ENCODE peak calls at places on chromosomes 12 and 14, in eight cellular contexts. One of them, this sample, is unnamed. For H3K4me1, the result is how much of the 10 kb centered on the place peaks cover.

GRCh38 chr12:76183459-76184186 is 99.1 kb upstream of the NAP1L1 start:
- DNase-seq in A549: peak
- DNase-seq in ovary: no peak
- DNase-seq in esophagus muscularis mucosa: no peak
- DNase-seq in stomach: no peak
- DNase-seq in sigmoid colon: no peak
- DNase-seq in H1: no peak
- DNase-seq in HepG2: peak
- DNase-seq in this sample: no peak

GRCh38 chr14:68916358-68916757 is 62.7 kb downstream of the ACTN1 start:
- DNase-seq in A549: no peak
- DNase-seq in ovary: no peak
- DNase-seq in esophagus muscularis mucosa: no peak
- DNase-seq in stomach: no peak
- DNase-seq in sigmoid colon: no peak
- DNase-seq in H1: no peak
- DNase-seq in HepG2: no peak
- DNase-seq in this sample: no peak

GRCh38 chr12:92142251-92142896 is 3.3 kb downstream of the BTG1 start:
- DNase-seq in A549: no peak
- DNase-seq in ovary: no peak
- DNase-seq in esophagus muscularis mucosa: no peak
- DNase-seq in stomach: no peak
- DNase-seq in sigmoid colon: no peak
- DNase-seq in H1: no peak
- DNase-seq in HepG2: no peak
- DNase-seq in this sample: no peak

GRCh38 chr14:36258241-36258640 is 62.2 kb downstream of the MBIP start:
- DNase-seq in A549: no peak
- DNase-seq in ovary: no peak
- DNase-seq in esophagus muscularis mucosa: no peak
- DNase-seq in stomach: no peak
- DNase-seq in sigmoid colon: no peak
- DNase-seq in H1: no peak
- DNase-seq in HepG2: no peak
- DNase-seq in this sample: no peak

GRCh38 chr14:60485600-60486251 is at the start of gene C14orf39:
- DNase-seq in A549: no peak
- DNase-seq in ovary: peak
- DNase-seq in esophagus muscularis mucosa: no peak
- DNase-seq in stomach: no peak
- DNase-seq in sigmoid colon: no peak
- DNase-seq in H1: peak
- DNase-seq in HepG2: no peak
- DNase-seq in this sample: no peak

GRCh38 chr14:61696753-61697318 is 1.5 kb downstream of the HIF1A start:
- DNase-seq in A549: no peak
- DNase-seq in ovary: no peak
- DNase-seq in esophagus muscularis mucosa: no peak
- DNase-seq in stomach: no peak
- DNase-seq in sigmoid colon: no peak
- DNase-seq in H1: no peak
- DNase-seq in HepG2: no peak
- DNase-seq in this sample: no peak

GRCh38 chr14:89425931-89426330 is 8.9 kb upstream of the FOXN3 start:
- DNase-seq in A549: no peak
- DNase-seq in ovary: no peak
- DNase-seq in esophagus muscularis mucosa: no peak
- DNase-seq in stomach: no peak
- DNase-seq in sigmoid colon: peak
- DNase-seq in H1: no peak
- DNase-seq in HepG2: peak
- DNase-seq in this sample: no peak

GRCh38 chr14:89855961-89856360 is 98.6 kb downstream of the EFCAB11 start:
- DNase-seq in A549: no peak
- DNase-seq in ovary: no peak
- DNase-seq in esophagus muscularis mucosa: no peak
- DNase-seq in stomach: no peak
- DNase-seq in sigmoid colon: no peak
- DNase-seq in H1: no peak
- DNase-seq in HepG2: no peak
- DNase-seq in this sample: no peak

GRCh38 chr14:103730490-103731035 is 15.0 kb downstream of the ZFYVE21 start:
- DNase-seq in A549: no peak
- DNase-seq in ovary: peak
- DNase-seq in esophagus muscularis mucosa: no peak
- DNase-seq in stomach: peak
- DNase-seq in sigmoid colon: no peak
- DNase-seq in H1: no peak
- DNase-seq in HepG2: no peak
- DNase-seq in this sample: no peak

GRCh38 chr12:2212971-2213869 is 160.4 kb downstream of the CACNA1C start:
- DNase-seq in A549: no peak
- DNase-seq in ovary: no peak
- DNase-seq in esophagus muscularis mucosa: no peak
- DNase-seq in stomach: no peak
- DNase-seq in sigmoid colon: peak
- DNase-seq in H1: no peak
- DNase-seq in HepG2: no peak
- DNase-seq in this sample: no peak

GRCh38 chr14:99120147-99121026 is 151.6 kb downstream of the BCL11B start:
- DNase-seq in A549: no peak
- DNase-seq in ovary: no peak
- DNase-seq in esophagus muscularis mucosa: peak
- DNase-seq in stomach: peak
- DNase-seq in sigmoid colon: no peak
- DNase-seq in H1: peak
- DNase-seq in HepG2: no peak
- DNase-seq in this sample: no peak

GRCh38 chr12:68957273-68957672 is 24.3 kb upstream of the CPM start:
- DNase-seq in A549: no peak
- DNase-seq in ovary: no peak
- DNase-seq in esophagus muscularis mucosa: no peak
- DNase-seq in stomach: no peak
- DNase-seq in sigmoid colon: no peak
- DNase-seq in H1: no peak
- DNase-seq in HepG2: no peak
- DNase-seq in this sample: no peak
- TF ChIP-seq EP300 in A549: no peak
- TF ChIP-seq EP300 in ovary: no peak
- TF ChIP-seq EP300 in esophagus muscularis mucosa: no peak
- TF ChIP-seq EP300 in stomach: no peak
- TF ChIP-seq EP300 in sigmoid colon: no peak
- TF ChIP-seq EP300 in H1: no peak
- TF ChIP-seq EP300 in HepG2: no peak
- TF ChIP-seq EP300 in this sample: no peak

GRCh38 chr12:95339086-95339788 is 121.6 kb downstream of the VEZT start:
- DNase-seq in A549: no peak
- DNase-seq in ovary: no peak
- DNase-seq in esophagus muscularis mucosa: no peak
- DNase-seq in stomach: no peak
- DNase-seq in sigmoid colon: no peak
- DNase-seq in H1: no peak
- DNase-seq in HepG2: no peak
- DNase-seq in this sample: no peak
- H3K4me1 ChIP-seq in A549: under half
- H3K4me1 ChIP-seq in ovary: under half
- H3K4me1 ChIP-seq in esophagus muscularis mucosa: under half
- H3K4me1 ChIP-seq in stomach: under half
- H3K4me1 ChIP-seq in sigmoid colon: under half
- H3K4me1 ChIP-seq in H1: under half
- H3K4me1 ChIP-seq in HepG2: half or more
- H3K4me1 ChIP-seq in this sample: under half

GRCh38 chr12:62436164-62436503 is 30.5 kb upstream of the MON2 start:
- DNase-seq in A549: no peak
- DNase-seq in ovary: peak
- DNase-seq in esophagus muscularis mucosa: no peak
- DNase-seq in stomach: no peak
- DNase-seq in sigmoid colon: no peak
- DNase-seq in H1: no peak
- DNase-seq in HepG2: no peak
- DNase-seq in this sample: no peak
- H3K4me3 ChIP-seq in A549: no peak
- H3K4me3 ChIP-seq in ovary: no peak
- H3K4me3 ChIP-seq in esophagus muscularis mucosa: no peak
- H3K4me3 ChIP-seq in stomach: no peak
- H3K4me3 ChIP-seq in sigmoid colon: no peak
- H3K4me3 ChIP-seq in H1: peak
- H3K4me3 ChIP-seq in HepG2: peak
- H3K4me3 ChIP-seq in this sample: no peak

DNA sequence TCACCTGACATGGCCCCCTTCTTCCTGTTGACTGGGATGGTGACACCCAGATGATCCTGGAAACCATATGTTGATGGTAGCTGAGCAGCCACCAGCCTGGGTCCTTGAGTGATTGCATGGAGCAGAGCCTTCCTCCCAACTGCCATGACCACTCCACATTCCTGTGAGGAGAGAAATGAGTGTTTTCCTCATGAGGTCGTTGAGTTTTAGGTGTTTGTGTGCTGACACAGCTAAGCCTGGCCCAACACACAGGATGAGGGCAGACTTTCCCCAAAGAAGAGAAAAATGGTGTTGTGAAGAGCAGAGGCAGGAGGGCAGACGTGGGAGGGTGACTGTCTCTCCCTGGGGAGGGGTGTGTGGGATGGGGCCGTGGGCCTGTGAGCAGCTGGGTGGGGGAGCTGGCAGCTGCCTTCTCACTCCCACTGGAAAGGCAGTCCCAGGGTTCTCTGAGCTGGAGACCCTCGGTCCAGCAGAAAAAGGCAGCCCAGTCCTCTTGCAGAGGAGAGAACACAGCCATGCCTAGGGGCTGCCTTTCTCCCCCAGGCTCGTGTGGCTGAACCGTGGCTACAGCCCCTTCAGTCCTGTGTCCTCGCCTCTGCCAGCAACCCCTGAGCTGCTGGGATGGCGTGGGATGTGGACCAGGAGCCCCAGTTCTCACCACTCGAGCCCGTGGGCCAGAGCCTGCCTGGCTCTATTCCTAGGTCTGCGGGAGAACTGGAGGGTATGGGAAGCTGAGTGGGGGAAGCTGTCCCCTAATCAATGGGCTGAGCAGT is 257.0 kb downstream of the ADGRD1 start:
- DNase-seq in A549: no peak
- DNase-seq in ovary: no peak
- DNase-seq in esophagus muscularis mucosa: no peak
- DNase-seq in stomach: no peak
- DNase-seq in sigmoid colon: peak
- DNase-seq in H1: no peak
- DNase-seq in HepG2: no peak
- DNase-seq in this sample: no peak
- TF ChIP-seq EP300 in A549: no peak
- TF ChIP-seq EP300 in ovary: no peak
- TF ChIP-seq EP300 in esophagus muscularis mucosa: no peak
- TF ChIP-seq EP300 in stomach: no peak
- TF ChIP-seq EP300 in sigmoid colon: no peak
- TF ChIP-seq EP300 in H1: no peak
- TF ChIP-seq EP300 in HepG2: no peak
- TF ChIP-seq EP300 in this sample: no peak

DNA sequence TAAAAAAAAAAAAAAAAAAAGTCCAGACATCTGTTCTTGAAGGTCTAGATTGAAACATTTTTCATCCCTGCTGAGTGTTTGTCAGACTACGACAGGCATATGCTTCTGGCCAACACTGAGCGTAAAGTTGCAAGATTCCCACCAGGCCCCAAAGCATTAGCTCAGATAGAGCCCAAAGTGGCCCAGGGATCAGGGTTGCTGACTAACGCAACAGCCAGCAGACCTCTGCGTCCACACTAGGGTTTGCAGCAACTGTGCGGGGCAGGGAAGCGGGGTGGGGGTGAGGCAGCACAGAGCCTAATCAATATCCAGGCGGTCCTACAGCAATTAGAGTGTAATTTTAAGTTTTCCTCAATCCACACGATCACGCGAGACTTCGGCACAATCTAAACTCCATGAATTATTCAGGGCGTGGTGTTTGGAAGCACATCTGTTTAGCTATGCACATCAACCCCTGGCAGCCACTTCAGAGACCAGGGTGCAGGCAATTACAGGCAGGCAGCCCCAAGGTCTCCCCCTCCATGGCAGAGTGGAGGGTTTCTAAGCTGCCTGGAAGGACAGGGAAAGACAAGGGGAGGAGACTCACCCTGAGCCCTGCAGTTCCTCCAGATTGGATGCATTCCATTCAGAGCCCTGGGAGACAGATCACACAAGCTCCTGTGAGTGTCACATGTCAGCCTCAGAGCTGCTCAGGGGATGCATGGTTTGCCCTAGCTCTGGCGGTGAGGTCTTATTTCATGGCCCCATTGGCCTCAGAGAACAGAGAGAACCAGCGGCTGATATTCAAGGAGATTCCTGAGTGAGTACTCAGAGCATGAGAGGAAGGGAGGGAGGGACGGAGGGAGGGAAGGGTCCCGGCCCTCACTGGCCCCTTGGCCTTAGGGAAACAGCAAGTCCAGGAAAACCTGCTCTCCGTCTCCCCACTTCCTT is 55.4 kb downstream of the SSH1 start:
- DNase-seq in A549: no peak
- DNase-seq in ovary: peak
- DNase-seq in esophagus muscularis mucosa: no peak
- DNase-seq in stomach: no peak
- DNase-seq in sigmoid colon: peak
- DNase-seq in H1: peak
- DNase-seq in HepG2: no peak
- DNase-seq in this sample: peak
- H3K4me1 ChIP-seq in A549: under half
- H3K4me1 ChIP-seq in ovary: under half
- H3K4me1 ChIP-seq in esophagus muscularis mucosa: half or more
- H3K4me1 ChIP-seq in stomach: half or more
- H3K4me1 ChIP-seq in sigmoid colon: half or more
- H3K4me1 ChIP-seq in H1: under half
- H3K4me1 ChIP-seq in HepG2: under half
- H3K4me1 ChIP-seq in this sample: under half

DNA sequence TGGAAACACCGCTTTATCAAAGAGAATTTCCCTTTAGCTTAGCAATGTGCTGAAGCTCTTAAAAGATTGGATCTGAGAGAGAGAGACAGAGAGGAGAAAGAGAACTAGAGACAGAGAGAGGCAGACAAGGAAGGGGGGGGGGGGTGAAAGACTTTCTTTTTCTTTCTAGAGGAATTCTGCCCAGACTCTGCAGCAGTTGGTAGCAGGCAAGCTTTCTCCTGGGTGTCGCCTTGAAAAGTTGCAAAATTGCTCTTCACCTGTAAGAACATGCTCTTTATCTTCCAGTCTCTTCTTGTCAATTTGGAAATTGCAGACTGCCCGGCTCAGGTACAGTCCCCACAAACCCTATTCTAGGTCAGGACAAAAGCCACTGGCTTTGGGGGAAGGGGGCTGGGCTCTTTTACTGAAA is 2.9 kb upstream of the OTX2 start:
- DNase-seq in A549: no peak
- DNase-seq in ovary: no peak
- DNase-seq in esophagus muscularis mucosa: no peak
- DNase-seq in stomach: no peak
- DNase-seq in sigmoid colon: no peak
- DNase-seq in H1: peak
- DNase-seq in HepG2: no peak
- DNase-seq in this sample: no peak
- H3K4me3 ChIP-seq in A549: no peak
- H3K4me3 ChIP-seq in ovary: no peak
- H3K4me3 ChIP-seq in esophagus muscularis mucosa: no peak
- H3K4me3 ChIP-seq in stomach: no peak
- H3K4me3 ChIP-seq in sigmoid colon: no peak
- H3K4me3 ChIP-seq in H1: peak
- H3K4me3 ChIP-seq in HepG2: no peak
- H3K4me3 ChIP-seq in this sample: no peak

GRCh38 chr14:34650786-34651584 is 21.0 kb upstream of the SNX6 start:
- DNase-seq in A549: peak
- DNase-seq in ovary: no peak
- DNase-seq in esophagus muscularis mucosa: no peak
- DNase-seq in stomach: no peak
- DNase-seq in sigmoid colon: no peak
- DNase-seq in H1: no peak
- DNase-seq in HepG2: no peak
- DNase-seq in this sample: no peak
- TF ChIP-seq EP300 in A549: peak
- TF ChIP-seq EP300 in ovary: no peak
- TF ChIP-seq EP300 in esophagus muscularis mucosa: no peak
- TF ChIP-seq EP300 in stomach: no peak
- TF ChIP-seq EP300 in sigmoid colon: no peak
- TF ChIP-seq EP300 in H1: no peak
- TF ChIP-seq EP300 in HepG2: no peak
- TF ChIP-seq EP300 in this sample: no peak